ENCODE peak calls at places on chromosomes 5 and 9, in eight cellular contexts. One of them, this sample, is unnamed.

GRCh38 chr9:23850242-23851023 is 24.4 kb upstream of the ELAVL2 start:
- DNase-seq in NCI-H446 treated with DMSO at 0.1 percent for 48 hours: peak
- DNase-seq in T-helper 2 cell treated with Interferon-gamma antibody and Interleukin-4, amounts not matched to agents 5 μg/mL and 100 μg/mL, for 36 hours: no peak
- DNase-seq in globus pallidus: no peak
- DNase-seq in NCI-H510A treated with DMSO at 0.1 percent for 48 hours: no peak
- DNase-seq in frontal cortex: no peak
- DNase-seq in activated CD4-positive, alpha-beta T cell treated with anti-CD3 and anti-CD28 coated beads, Interleukin-2, amount 10 ng/mL, durations not matched to agents 24 days and 14 days: no peak
- DNase-seq in aorta: no peak
- DNase-seq in this sample: no peak

GRCh38 chr5:42483472-42484154 is 60.4 kb downstream of the GHR start:
- DNase-seq in NCI-H446 treated with DMSO at 0.1 percent for 48 hours: no peak
- DNase-seq in aorta: no peak
- DNase-seq in T-helper 2 cell treated with Interferon-gamma antibody and Interleukin-4, amounts not matched to agents 5 μg/mL and 100 μg/mL, for 36 hours: no peak
- DNase-seq in frontal cortex: no peak
- DNase-seq in activated CD4-positive, alpha-beta T cell treated with anti-CD3 and anti-CD28 coated beads, Interleukin-2, amount 10 ng/mL, durations not matched to agents 24 days and 14 days: no peak
- DNase-seq in globus pallidus: no peak
- DNase-seq in NCI-H510A treated with DMSO at 0.1 percent for 48 hours: no peak
- DNase-seq in this sample: no peak

GRCh38 chr5:138755084-138755748 is 2.0 kb downstream of the CTNNA1 start:
- DNase-seq in globus pallidus: no peak
- DNase-seq in NCI-H510A treated with DMSO at 0.1 percent for 48 hours: no peak
- DNase-seq in activated CD4-positive, alpha-beta T cell treated with anti-CD3 and anti-CD28 coated beads, Interleukin-2, amount 10 ng/mL, durations not matched to agents 24 days and 14 days: no peak
- DNase-seq in NCI-H446 treated with DMSO at 0.1 percent for 48 hours: no peak
- DNase-seq in aorta: no peak
- DNase-seq in frontal cortex: no peak
- DNase-seq in T-helper 2 cell treated with Interferon-gamma antibody and Interleukin-4, amounts not matched to agents 5 μg/mL and 100 μg/mL, for 36 hours: no peak
- DNase-seq in this sample: no peak

GRCh38 chr9:136062657-136063439 is 32.2 kb downstream of the NACC2 start:
- DNase-seq in NCI-H510A treated with DMSO at 0.1 percent for 48 hours: no peak
- DNase-seq in activated CD4-positive, alpha-beta T cell treated with anti-CD3 and anti-CD28 coated beads, Interleukin-2, amount 10 ng/mL, durations not matched to agents 24 days and 14 days: no peak
- DNase-seq in NCI-H446 treated with DMSO at 0.1 percent for 48 hours: no peak
- DNase-seq in frontal cortex: no peak
- DNase-seq in globus pallidus: no peak
- DNase-seq in T-helper 2 cell treated with Interferon-gamma antibody and Interleukin-4, amounts not matched to agents 5 μg/mL and 100 μg/mL, for 36 hours: no peak
- DNase-seq in aorta: peak
- DNase-seq in this sample: no peak

GRCh38 chr9:13113201-13113600 is 166.3 kb downstream of the MPDZ start:
- DNase-seq in T-helper 2 cell treated with Interferon-gamma antibody and Interleukin-4, amounts not matched to agents 5 μg/mL and 100 μg/mL, for 36 hours: no peak
- DNase-seq in NCI-H510A treated with DMSO at 0.1 percent for 48 hours: no peak
- DNase-seq in globus pallidus: no peak
- DNase-seq in frontal cortex: no peak
- DNase-seq in aorta: no peak
- DNase-seq in activated CD4-positive, alpha-beta T cell treated with anti-CD3 and anti-CD28 coated beads, Interleukin-2, amount 10 ng/mL, durations not matched to agents 24 days and 14 days: no peak
- DNase-seq in NCI-H446 treated with DMSO at 0.1 percent for 48 hours: peak
- DNase-seq in this sample: no peak

GRCh38 chr5:178388381-178389030 is 155.9 kb upstream of the PHYKPL start:
- DNase-seq in T-helper 2 cell treated with Interferon-gamma antibody and Interleukin-4, amounts not matched to agents 5 μg/mL and 100 μg/mL, for 36 hours: no peak
- DNase-seq in globus pallidus: no peak
- DNase-seq in activated CD4-positive, alpha-beta T cell treated with anti-CD3 and anti-CD28 coated beads, Interleukin-2, amount 10 ng/mL, durations not matched to agents 24 days and 14 days: no peak
- DNase-seq in frontal cortex: no peak
- DNase-seq in NCI-H510A treated with DMSO at 0.1 percent for 48 hours: no peak
- DNase-seq in aorta: peak
- DNase-seq in NCI-H446 treated with DMSO at 0.1 percent for 48 hours: no peak
- DNase-seq in this sample: no peak

GRCh38 chr5:119435436-119436132 is 16.7 kb upstream of the HSD17B4 start:
- DNase-seq in NCI-H510A treated with DMSO at 0.1 percent for 48 hours: no peak
- DNase-seq in NCI-H446 treated with DMSO at 0.1 percent for 48 hours: no peak
- DNase-seq in T-helper 2 cell treated with Interferon-gamma antibody and Interleukin-4, amounts not matched to agents 5 μg/mL and 100 μg/mL, for 36 hours: peak
- DNase-seq in globus pallidus: peak
- DNase-seq in frontal cortex: no peak
- DNase-seq in aorta: peak
- DNase-seq in activated CD4-positive, alpha-beta T cell treated with anti-CD3 and anti-CD28 coated beads, Interleukin-2, amount 10 ng/mL, durations not matched to agents 24 days and 14 days: peak
- DNase-seq in this sample: peak

GRCh38 chr9:36551129-36551528 is 21.6 kb upstream of the MELK start:
- DNase-seq in T-helper 2 cell treated with Interferon-gamma antibody and Interleukin-4, amounts not matched to agents 5 μg/mL and 100 μg/mL, for 36 hours: no peak
- DNase-seq in activated CD4-positive, alpha-beta T cell treated with anti-CD3 and anti-CD28 coated beads, Interleukin-2, amount 10 ng/mL, durations not matched to agents 24 days and 14 days: no peak
- DNase-seq in aorta: no peak
- DNase-seq in NCI-H510A treated with DMSO at 0.1 percent for 48 hours: no peak
- DNase-seq in NCI-H446 treated with DMSO at 0.1 percent for 48 hours: no peak
- DNase-seq in globus pallidus: no peak
- DNase-seq in frontal cortex: no peak
- DNase-seq in this sample: no peak

GRCh38 chr5:172695431-172696054 is 54.5 kb downstream of the NEURL1B start:
- DNase-seq in frontal cortex: no peak
- DNase-seq in aorta: peak
- DNase-seq in activated CD4-positive, alpha-beta T cell treated with anti-CD3 and anti-CD28 coated beads, Interleukin-2, amount 10 ng/mL, durations not matched to agents 24 days and 14 days: no peak
- DNase-seq in globus pallidus: no peak
- DNase-seq in T-helper 2 cell treated with Interferon-gamma antibody and Interleukin-4, amounts not matched to agents 5 μg/mL and 100 μg/mL, for 36 hours: no peak
- DNase-seq in NCI-H510A treated with DMSO at 0.1 percent for 48 hours: no peak
- DNase-seq in NCI-H446 treated with DMSO at 0.1 percent for 48 hours: no peak
- DNase-seq in this sample: no peak

GRCh38 chr5:139646912-139647391 is 1.2 kb upstream of the CXXC5 start:
- DNase-seq in globus pallidus: no peak
- DNase-seq in frontal cortex: no peak
- DNase-seq in NCI-H446 treated with DMSO at 0.1 percent for 48 hours: no peak
- DNase-seq in NCI-H510A treated with DMSO at 0.1 percent for 48 hours: no peak
- DNase-seq in activated CD4-positive, alpha-beta T cell treated with anti-CD3 and anti-CD28 coated beads, Interleukin-2, amount 10 ng/mL, durations not matched to agents 24 days and 14 days: no peak
- DNase-seq in T-helper 2 cell treated with Interferon-gamma antibody and Interleukin-4, amounts not matched to agents 5 μg/mL and 100 μg/mL, for 36 hours: no peak
- DNase-seq in aorta: peak
- DNase-seq in this sample: peak

GRCh38 chr5:82356808-82357671 is 78.9 kb upstream of the RPS23 start:
- DNase-seq in activated CD4-positive, alpha-beta T cell treated with anti-CD3 and anti-CD28 coated beads, Interleukin-2, amount 10 ng/mL, durations not matched to agents 24 days and 14 days: peak
- DNase-seq in NCI-H446 treated with DMSO at 0.1 percent for 48 hours: no peak
- DNase-seq in T-helper 2 cell treated with Interferon-gamma antibody and Interleukin-4, amounts not matched to agents 5 μg/mL and 100 μg/mL, for 36 hours: peak
- DNase-seq in aorta: peak
- DNase-seq in NCI-H510A treated with DMSO at 0.1 percent for 48 hours: no peak
- DNase-seq in globus pallidus: no peak
- DNase-seq in frontal cortex: no peak
- DNase-seq in this sample: peak

GRCh38 chr9:94030318-94031179 is 53.7 kb upstream of the PTPDC1 start:
- DNase-seq in T-helper 2 cell treated with Interferon-gamma antibody and Interleukin-4, amounts not matched to agents 5 μg/mL and 100 μg/mL, for 36 hours: peak
- DNase-seq in NCI-H510A treated with DMSO at 0.1 percent for 48 hours: peak
- DNase-seq in aorta: peak
- DNase-seq in NCI-H446 treated with DMSO at 0.1 percent for 48 hours: peak
- DNase-seq in activated CD4-positive, alpha-beta T cell treated with anti-CD3 and anti-CD28 coated beads, Interleukin-2, amount 10 ng/mL, durations not matched to agents 24 days and 14 days: peak
- DNase-seq in frontal cortex: peak
- DNase-seq in globus pallidus: peak
- DNase-seq in this sample: peak

GRCh38 chr5:160524827-160525226 is 103.2 kb downstream of the PTTG1 start:
- DNase-seq in NCI-H510A treated with DMSO at 0.1 percent for 48 hours: no peak
- DNase-seq in globus pallidus: no peak
- DNase-seq in activated CD4-positive, alpha-beta T cell treated with anti-CD3 and anti-CD28 coated beads, Interleukin-2, amount 10 ng/mL, durations not matched to agents 24 days and 14 days: no peak
- DNase-seq in NCI-H446 treated with DMSO at 0.1 percent for 48 hours: no peak
- DNase-seq in aorta: no peak
- DNase-seq in T-helper 2 cell treated with Interferon-gamma antibody and Interleukin-4, amounts not matched to agents 5 μg/mL and 100 μg/mL, for 36 hours: no peak
- DNase-seq in frontal cortex: no peak
- DNase-seq in this sample: no peak

GRCh38 chr9:127132921-127133647 is 10.6 kb upstream of the ANGPTL2 start:
- DNase-seq in globus pallidus: peak
- DNase-seq in NCI-H510A treated with DMSO at 0.1 percent for 48 hours: peak
- DNase-seq in NCI-H446 treated with DMSO at 0.1 percent for 48 hours: peak
- DNase-seq in frontal cortex: no peak
- DNase-seq in aorta: no peak
- DNase-seq in T-helper 2 cell treated with Interferon-gamma antibody and Interleukin-4, amounts not matched to agents 5 μg/mL and 100 μg/mL, for 36 hours: no peak
- DNase-seq in activated CD4-positive, alpha-beta T cell treated with anti-CD3 and anti-CD28 coated beads, Interleukin-2, amount 10 ng/mL, durations not matched to agents 24 days and 14 days: no peak
- DNase-seq in this sample: no peak

GRCh38 chr9:79165006-79165405 is 406.8 kb upstream of the TLE4 start:
- DNase-seq in NCI-H446 treated with DMSO at 0.1 percent for 48 hours: no peak
- DNase-seq in globus pallidus: no peak
- DNase-seq in T-helper 2 cell treated with Interferon-gamma antibody and Interleukin-4, amounts not matched to agents 5 μg/mL and 100 μg/mL, for 36 hours: no peak
- DNase-seq in activated CD4-positive, alpha-beta T cell treated with anti-CD3 and anti-CD28 coated beads, Interleukin-2, amount 10 ng/mL, durations not matched to agents 24 days and 14 days: no peak
- DNase-seq in aorta: no peak
- DNase-seq in NCI-H510A treated with DMSO at 0.1 percent for 48 hours: no peak
- DNase-seq in frontal cortex: no peak
- DNase-seq in this sample: no peak

GRCh38 chr9:23492126-23493002 is 333.7 kb downstream of the ELAVL2 start:
- DNase-seq in frontal cortex: peak
- DNase-seq in NCI-H446 treated with DMSO at 0.1 percent for 48 hours: peak
- DNase-seq in activated CD4-positive, alpha-beta T cell treated with anti-CD3 and anti-CD28 coated beads, Interleukin-2, amount 10 ng/mL, durations not matched to agents 24 days and 14 days: no peak
- DNase-seq in NCI-H510A treated with DMSO at 0.1 percent for 48 hours: no peak
- DNase-seq in globus pallidus: peak
- DNase-seq in aorta: no peak
- DNase-seq in T-helper 2 cell treated with Interferon-gamma antibody and Interleukin-4, amounts not matched to agents 5 μg/mL and 100 μg/mL, for 36 hours: no peak
- DNase-seq in this sample: peak

GRCh38 chr5:32308951-32309350 is 3.8 kb downstream of the MTMR12 start:
- DNase-seq in frontal cortex: no peak
- DNase-seq in aorta: no peak
- DNase-seq in NCI-H446 treated with DMSO at 0.1 percent for 48 hours: no peak
- DNase-seq in NCI-H510A treated with DMSO at 0.1 percent for 48 hours: no peak
- DNase-seq in T-helper 2 cell treated with Interferon-gamma antibody and Interleukin-4, amounts not matched to agents 5 μg/mL and 100 μg/mL, for 36 hours: no peak
- DNase-seq in globus pallidus: no peak
- DNase-seq in activated CD4-positive, alpha-beta T cell treated with anti-CD3 and anti-CD28 coated beads, Interleukin-2, amount 10 ng/mL, durations not matched to agents 24 days and 14 days: no peak
- DNase-seq in this sample: no peak

GRCh38 chr5:163658702-163659567 is 153.5 kb downstream of the MAT2B start:
- DNase-seq in T-helper 2 cell treated with Interferon-gamma antibody and Interleukin-4, amounts not matched to agents 5 μg/mL and 100 μg/mL, for 36 hours: no peak
- DNase-seq in NCI-H446 treated with DMSO at 0.1 percent for 48 hours: peak
- DNase-seq in globus pallidus: no peak
- DNase-seq in activated CD4-positive, alpha-beta T cell treated with anti-CD3 and anti-CD28 coated beads, Interleukin-2, amount 10 ng/mL, durations not matched to agents 24 days and 14 days: no peak
- DNase-seq in frontal cortex: no peak
- DNase-seq in aorta: no peak
- DNase-seq in NCI-H510A treated with DMSO at 0.1 percent for 48 hours: no peak
- DNase-seq in this sample: no peak

GRCh38 chr5:66871651-66872050 is 275.5 kb downstream of the MAST4 start:
- DNase-seq in T-helper 2 cell treated with Interferon-gamma antibody and Interleukin-4, amounts not matched to agents 5 μg/mL and 100 μg/mL, for 36 hours: no peak
- DNase-seq in NCI-H446 treated with DMSO at 0.1 percent for 48 hours: no peak
- DNase-seq in NCI-H510A treated with DMSO at 0.1 percent for 48 hours: no peak
- DNase-seq in globus pallidus: no peak
- DNase-seq in frontal cortex: no peak
- DNase-seq in aorta: no peak
- DNase-seq in activated CD4-positive, alpha-beta T cell treated with anti-CD3 and anti-CD28 coated beads, Interleukin-2, amount 10 ng/mL, durations not matched to agents 24 days and 14 days: no peak
- DNase-seq in this sample: no peak

GRCh38 chr9:132168347-132168746 is 6.5 kb downstream of the NTNG2 start:
- DNase-seq in frontal cortex: no peak
- DNase-seq in globus pallidus: peak
- DNase-seq in NCI-H510A treated with DMSO at 0.1 percent for 48 hours: no peak
- DNase-seq in NCI-H446 treated with DMSO at 0.1 percent for 48 hours: no peak
- DNase-seq in T-helper 2 cell treated with Interferon-gamma antibody and Interleukin-4, amounts not matched to agents 5 μg/mL and 100 μg/mL, for 36 hours: no peak
- DNase-seq in activated CD4-positive, alpha-beta T cell treated with anti-CD3 and anti-CD28 coated beads, Interleukin-2, amount 10 ng/mL, durations not matched to agents 24 days and 14 days: no peak
- DNase-seq in aorta: no peak
- DNase-seq in this sample: no peak

GRCh38 chr5:4563400-4563799 is 576.7 kb upstream of the ADAMTS16 start:
- DNase-seq in aorta: no peak
- DNase-seq in NCI-H510A treated with DMSO at 0.1 percent for 48 hours: no peak
- DNase-seq in NCI-H446 treated with DMSO at 0.1 percent for 48 hours: no peak
- DNase-seq in globus pallidus: no peak
- DNase-seq in activated CD4-positive, alpha-beta T cell treated with anti-CD3 and anti-CD28 coated beads, Interleukin-2, amount 10 ng/mL, durations not matched to agents 24 days and 14 days: peak
- DNase-seq in T-helper 2 cell treated with Interferon-gamma antibody and Interleukin-4, amounts not matched to agents 5 μg/mL and 100 μg/mL, for 36 hours: no peak
- DNase-seq in frontal cortex: no peak
- DNase-seq in this sample: no peak

GRCh38 chr5:139660916-139661814 is 13.0 kb downstream of the CXXC5 start:
- DNase-seq in aorta: peak
- DNase-seq in T-helper 2 cell treated with Interferon-gamma antibody and Interleukin-4, amounts not matched to agents 5 μg/mL and 100 μg/mL, for 36 hours: no peak
- DNase-seq in globus pallidus: peak
- DNase-seq in NCI-H446 treated with DMSO at 0.1 percent for 48 hours: no peak
- DNase-seq in frontal cortex: peak
- DNase-seq in NCI-H510A treated with DMSO at 0.1 percent for 48 hours: no peak
- DNase-seq in activated CD4-positive, alpha-beta T cell treated with anti-CD3 and anti-CD28 coated beads, Interleukin-2, amount 10 ng/mL, durations not matched to agents 24 days and 14 days: no peak
- DNase-seq in this sample: peak

This sample was measured in KBM-7.